ENCODE peak calls at places on chromosomes 13 and 19, in eight cellular contexts. J is heart left ventricle, C is neural progenitor cell, R is fibroblast of lung, Q is IMR-90, W is A673, L is adrenal gland, N is sigmoid colon. O is an unnamed sample. For H3K4me1, the result is how much of the 10 kb centered on the place peaks cover.

GRCh38 chr19:45800009-45800553 is 7.4 kb upstream of the DMWD start:
- DNase-seq in J (no peak), C (no peak), R (peak), Q (peak), W (peak), L (no peak), N (no peak), O (no peak)

GRCh38 chr13:27016871-27017270 is 154.7 kb downstream of the USP12 start:
- DNase-seq in J (no peak), C (no peak), R (no peak), Q (no peak), W (no peak), L (no peak), N (no peak), O (no peak)

GRCh38 chr19:31943305-31943704 is 402.1 kb upstream of the ZNF507 start:
- DNase-seq in J (no peak), C (peak), R (no peak), Q (no peak), W (no peak), L (no peak), N (no peak), O (no peak)

GRCh38 chr19:22523940-22524339 is 101.8 kb upstream of the ZNF98 start:
- DNase-seq in J (no peak), C (no peak), R (no peak), Q (no peak), W (no peak), L (no peak), N (no peak), O (no peak)

GRCh38 chr13:83884141-83884540 is 1.9 kb upstream of the SLITRK1 start:
- DNase-seq in J (no peak), C (no peak), R (no peak), Q (no peak), W (no peak), L (no peak), N (no peak), O (no peak)

GRCh38 chr13:94549241-94550029 is 46.5 kb downstream of the TGDS start:
- DNase-seq in J (peak), C (peak), R (peak), Q (peak), W (peak), L (peak), N (peak), O (peak)

GRCh38 chr13:112771139-112771876 is 81.5 kb downstream of the ATP11A start:
- DNase-seq in J (no peak), C (no peak), R (no peak), Q (no peak), W (no peak), L (no peak), N (no peak), O (no peak)

GRCh38 chr19:23470873-23471555 is 75.7 kb upstream of the ZNF91 start:
- DNase-seq in J (no peak), C (no peak), R (no peak), Q (no peak), W (no peak), L (no peak), N (no peak), O (no peak)

GRCh38 chr19:2603320-2603719 is 99.2 kb downstream of the GNG7 start:
- DNase-seq in J (peak), C (peak), R (peak), Q (no peak), W (no peak), L (no peak), N (peak), O (no peak)

GRCh38 chr19:3357731-3358391 is 8.5 kb upstream of the NFIC start:
- DNase-seq in J (no peak), C (peak), R (no peak), Q (no peak), W (no peak), L (no peak), N (peak), O (no peak)

GRCh38 chr13:23678768-23679167 is 108.6 kb downstream of the TNFRSF19 start:
- DNase-seq in J (no peak), C (no peak), R (no peak), Q (no peak), W (no peak), L (no peak), N (no peak), O (no peak)

GRCh38 chr19:33368074-33368864 is 5.2 kb upstream of the CEBPG start:
- DNase-seq in J (no peak), C (no peak), R (peak), Q (peak), W (no peak), L (no peak), N (no peak), O (no peak)

GRCh38 chr19:14526423-14526822 is 3.0 kb upstream of the TECR start:
- DNase-seq in J (no peak), C (no peak), R (no peak), Q (no peak), W (no peak), L (no peak), N (no peak), O (no peak)

GRCh38 chr13:71312923-71313322 is 554.1 kb downstream of the DACH1 start:
- DNase-seq in J (no peak), C (no peak), R (no peak), Q (no peak), W (no peak), L (no peak), N (no peak), O (no peak)

GRCh38 chr13:110426745-110427144 is 119.7 kb downstream of the COL4A2 start:
- DNase-seq in J (no peak), C (no peak), R (no peak), Q (no peak), W (no peak), L (no peak), N (no peak), O (no peak)

GRCh38 chr19:57002765-57003164 is 117.0 kb upstream of the USP29 start:
- DNase-seq in J (no peak), C (no peak), R (no peak), Q (no peak), W (no peak), L (no peak), N (peak), O (no peak)

GRCh38 chr19:18156841-18157464 is 4.0 kb downstream of the PIK3R2 start:
- DNase-seq in J (peak), C (no peak), R (peak), Q (peak), W (peak), L (peak), N (peak), O (peak)

GRCh38 chr13:19572280-19572679 is 10.9 kb upstream of the TPTE2 start:
- DNase-seq in J (no peak), C (no peak), R (no peak), Q (no peak), W (no peak), L (no peak), N (no peak), O (no peak)

GRCh38 chr13:51588406-51588949 is 4.2 kb downstream of the WDFY2 start:
- DNase-seq in J (no peak), C (peak), R (no peak), Q (no peak), W (no peak), L (no peak), N (no peak), O (no peak)

GRCh38 chr13:81639984-81640582 is 1299.2 kb upstream of the SPRY2 start:
- DNase-seq in J (no peak), C (peak), R (no peak), Q (no peak), W (peak), L (no peak), N (no peak), O (no peak)

GRCh38 chr13:45333251-45333972 is 7.6 kb downstream of the TPT1 start:
- DNase-seq in J (no peak), C (no peak), R (no peak), Q (no peak), W (no peak), L (no peak), N (no peak), O (no peak)

GRCh38 chr13:45331123-45331619 is 9.8 kb downstream of the TPT1 start:
- DNase-seq in J (no peak), C (no peak), R (no peak), Q (no peak), W (no peak), L (no peak), N (no peak), O (no peak)

GRCh38 chr13:45332831-45333219 is 8.2 kb downstream of the TPT1 start:
- DNase-seq in J (no peak), C (no peak), R (no peak), Q (no peak), W (no peak), L (no peak), N (no peak), O (no peak)

GRCh38 chr13:45333973-45334922 is 6.7 kb downstream of the TPT1 start:
- DNase-seq in J (no peak), C (no peak), R (no peak), Q (peak), W (no peak), L (no peak), N (no peak), O (no peak)

DNA sequence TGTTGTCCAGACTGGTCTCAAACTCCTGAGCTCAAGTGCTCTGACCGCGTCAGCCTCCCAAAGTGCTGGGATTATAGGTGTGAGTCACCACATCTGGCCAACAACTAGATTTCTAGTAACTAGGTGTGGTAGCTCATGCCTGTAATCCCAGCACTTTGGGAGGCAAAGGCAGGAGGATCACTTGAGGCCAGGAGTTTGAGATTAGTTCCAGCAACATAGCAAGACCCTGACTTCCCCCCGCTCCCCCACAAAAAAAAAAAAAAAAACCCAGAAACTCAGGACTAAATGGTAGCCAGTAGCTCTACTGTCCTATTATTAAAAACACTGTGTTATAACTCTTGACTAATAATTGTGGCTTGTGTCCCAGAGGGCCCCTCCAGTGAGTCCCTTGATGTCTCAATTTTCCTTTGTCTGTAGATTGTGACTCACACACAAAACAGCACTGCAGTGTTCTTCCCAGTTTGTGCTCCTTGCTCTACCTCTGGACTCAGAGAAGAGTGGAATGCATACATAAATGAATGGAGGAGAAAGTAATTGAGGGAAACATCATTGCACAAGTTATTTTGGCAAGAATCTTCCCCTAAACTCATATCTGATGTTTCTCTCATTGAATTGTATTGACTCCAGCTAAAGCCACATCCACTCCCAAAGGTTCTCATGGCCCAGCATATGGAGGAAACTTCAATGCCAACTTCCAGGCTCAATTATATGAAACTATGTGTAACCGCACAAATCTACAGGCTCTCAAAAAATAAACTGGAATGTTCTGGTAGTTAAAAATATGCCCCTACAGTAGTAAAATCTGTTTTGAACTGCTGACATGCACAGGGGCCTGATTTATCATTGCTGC is 8.8 kb downstream of the TPT1 start:
- DNase-seq in J (no peak), C (no peak), R (peak), Q (peak), W (peak), L (no peak), N (no peak), O (no peak)
- H3K4me1 ChIP-seq in J (half or more), C (under half), R (under half), Q (under half), W (half or more), L (under half), N (under half), O (under half)

GRCh38 chr13:59343993-59344780 is 819.5 kb downstream of the DIAPH3 start:
- DNase-seq in J (no peak), C (no peak), R (no peak), Q (no peak), W (peak), L (no peak), N (no peak), O (no peak)
- TF ChIP-seq CTCF in J (no peak), C (peak), R (no peak), Q (no peak), W (peak), L (no peak), N (no peak), O (no peak)

DNA sequence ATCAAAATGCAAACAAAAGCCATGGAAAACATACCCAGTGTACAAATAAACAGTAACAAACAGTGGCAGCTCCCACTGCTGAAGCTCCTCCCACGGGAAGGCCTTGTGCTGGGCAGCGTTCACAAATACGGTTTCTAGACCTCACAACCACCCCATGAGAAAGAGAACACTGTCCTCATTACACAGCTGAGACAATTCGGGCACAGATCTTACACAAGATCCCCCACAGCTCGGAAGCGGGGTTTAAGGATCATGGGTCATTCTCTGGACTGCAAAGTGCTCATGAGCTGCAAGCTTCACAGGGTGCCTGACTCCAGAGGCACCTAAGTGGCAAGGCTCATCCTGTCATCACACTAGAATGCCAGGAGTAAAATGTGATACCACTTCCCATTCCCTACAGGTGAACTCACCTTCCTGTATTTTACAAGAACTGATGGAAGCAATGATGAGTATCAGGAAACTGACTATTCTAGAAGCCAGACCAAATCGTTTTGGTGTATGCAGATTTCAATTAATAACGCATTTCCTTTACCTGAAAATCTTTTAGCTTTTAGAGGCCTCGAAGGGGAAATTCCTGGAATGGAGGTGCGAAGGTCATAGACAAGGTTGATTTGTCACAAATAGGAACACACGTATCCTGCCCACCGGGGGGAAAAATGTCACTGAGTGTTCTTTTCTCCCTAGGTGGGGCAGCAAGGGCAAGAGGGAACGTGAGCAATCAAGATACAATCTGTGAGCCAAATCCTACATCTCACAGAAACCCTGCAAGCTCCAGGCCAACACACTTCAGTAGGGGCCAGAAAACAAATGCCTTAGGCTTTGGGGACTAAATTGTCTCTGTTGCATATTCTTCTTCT is 41.2 kb downstream of the STK24 start:
- DNase-seq in J (no peak), C (no peak), R (peak), Q (no peak), W (no peak), L (no peak), N (peak), O (no peak)
- H3K4me1 ChIP-seq in J (half or more), C (under half), R (under half), Q (under half), W (under half), L (under half), N (under half), O (half or more)

DNA sequence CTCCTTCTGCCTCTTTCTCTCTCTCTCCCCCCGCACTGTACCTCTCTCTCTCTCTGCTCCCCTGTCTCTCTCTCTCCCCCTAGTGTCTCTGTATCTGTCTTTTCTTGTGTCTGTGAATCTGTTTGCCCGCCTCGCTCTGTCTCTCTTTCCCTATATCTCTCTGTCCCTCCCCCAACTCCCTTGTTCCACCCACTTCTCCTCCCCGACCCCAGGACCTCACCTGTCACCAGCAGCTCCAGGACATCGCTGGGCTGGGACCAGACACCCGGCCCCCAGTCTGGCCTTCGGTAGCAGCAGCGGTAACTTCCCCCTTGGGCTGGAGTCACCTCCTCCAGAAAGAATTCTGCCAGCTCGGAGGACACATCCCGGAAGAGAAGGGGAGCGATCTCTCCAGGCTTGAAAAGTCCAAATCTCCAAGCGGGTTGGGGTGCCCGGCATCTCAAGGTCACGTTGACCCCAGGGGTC is 3.9 kb downstream of the OSCAR start:
- DNase-seq in J (no peak), C (peak), R (peak), Q (peak), W (peak), L (no peak), N (peak), O (no peak)
- TF ChIP-seq CTCF in J (no peak), C (peak), R (peak), Q (peak), W (peak), L (peak), N (no peak), O (no peak)

GRCh38 chr19:790971-791604 is 6.2 kb upstream of the PTBP1 start:
- DNase-seq in J (no peak), C (no peak), R (no peak), Q (no peak), W (no peak), L (no peak), N (no peak), O (no peak)
- H3K4me1 ChIP-seq in J (under half), C (under half), R (under half), Q (under half), W (under half), L (under half), N (under half), O (under half)

GRCh38 chr13:38693168-38693567 is 6.3 kb downstream of the FREM2 start:
- DNase-seq in J (no peak), C (no peak), R (no peak), Q (no peak), W (no peak), L (no peak), N (no peak), O (no peak)

GRCh38 chr13:38702609-38703008 is 15.7 kb downstream of the FREM2 start:
- DNase-seq in J (no peak), C (no peak), R (no peak), Q (no peak), W (peak), L (no peak), N (no peak), O (no peak)

GRCh38 chr13:38693641-38694040 is 6.8 kb downstream of the FREM2 start:
- DNase-seq in J (no peak), C (no peak), R (no peak), Q (no peak), W (peak), L (no peak), N (no peak), O (peak)

GRCh38 chr13:38697197-38697596 is 10.3 kb downstream of the FREM2 start:
- DNase-seq in J (no peak), C (no peak), R (no peak), Q (no peak), W (no peak), L (no peak), N (no peak), O (no peak)

DNA sequence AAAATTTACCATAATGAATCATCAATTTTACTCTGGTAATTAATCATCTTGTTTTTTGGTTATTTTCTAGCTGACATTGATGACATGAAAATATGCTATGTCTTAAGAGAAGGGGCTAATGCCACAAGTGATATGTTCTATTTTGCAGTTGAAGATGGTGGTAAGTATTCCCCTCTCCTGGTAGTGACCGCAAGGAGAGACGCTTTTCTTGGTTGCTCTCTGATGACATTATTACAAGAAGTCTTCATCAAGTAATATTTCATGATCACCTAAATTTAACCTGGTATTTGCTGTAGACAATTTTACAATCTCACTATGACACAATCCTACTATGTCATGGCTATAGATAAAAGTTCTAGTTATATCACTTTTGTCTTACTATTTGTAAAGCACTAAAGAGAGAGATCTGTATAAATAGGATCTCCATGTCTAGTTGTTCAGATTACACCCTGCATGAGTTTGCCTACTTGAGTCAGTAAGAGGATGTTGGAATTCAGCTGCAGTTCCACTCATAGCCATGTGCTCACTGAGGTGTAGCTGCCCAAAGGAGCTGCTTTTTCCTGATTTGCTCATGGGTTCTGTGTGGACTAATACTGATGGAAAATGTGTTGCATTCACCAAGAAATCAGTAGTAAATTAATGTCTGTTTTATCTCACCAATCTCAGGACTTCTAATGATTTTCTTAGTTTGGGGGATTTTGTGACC is 10.9 kb downstream of the FREM2 start:
- DNase-seq in J (no peak), C (peak), R (no peak), Q (no peak), W (peak), L (no peak), N (no peak), O (no peak)
- TF ChIP-seq CTCF in J (no peak), C (no peak), R (no peak), Q (no peak), W (peak), L (no peak), N (no peak), O (no peak)

GRCh38 chr19:10566408-10566657 is 523 bp upstream of the KRI1 start:
- DNase-seq in J (no peak), C (no peak), R (no peak), Q (no peak), W (no peak), L (no peak), N (no peak), O (no peak)

GRCh38 chr19:10567696-10568443 is 909 bp downstream of the CDKN2D start:
- DNase-seq in J (no peak), C (no peak), R (no peak), Q (no peak), W (peak), L (no peak), N (no peak), O (no peak)

GRCh38 chr19:10566658-10567410 is 1.0 kb upstream of the KRI1 start:
- DNase-seq in J (no peak), C (no peak), R (no peak), Q (no peak), W (no peak), L (no peak), N (no peak), O (no peak)

GRCh38 chr19:10568826-10569651 is at the start of gene CDKN2D:
- DNase-seq in J (peak), C (peak), R (peak), Q (peak), W (peak), L (peak), N (peak), O (peak)

GRCh38 chr19:10568444-10568825 is 344 bp downstream of the CDKN2D start:
- DNase-seq in J (no peak), C (no peak), R (no peak), Q (no peak), W (no peak), L (peak), N (peak), O (peak)
- H3K4me1 ChIP-seq in J (under half), C (under half), R (under half), Q (under half), W (under half), L (under half), N (under half), O (half or more)

GRCh38 chr13:47415048-47415447 is 518.2 kb upstream of the HTR2A start:
- DNase-seq in J (no peak), C (no peak), R (peak), Q (no peak), W (no peak), L (no peak), N (no peak), O (no peak)
- TF ChIP-seq CTCF in J (no peak), C (no peak), R (no peak), Q (no peak), W (no peak), L (no peak), N (no peak), O (no peak)

GRCh38 chr13:29922896-29923295 is 72.5 kb upstream of the UBL3 start:
- DNase-seq in J (no peak), C (no peak), R (peak), Q (peak), W (no peak), L (no peak), N (no peak), O (no peak)
- H3K4me1 ChIP-seq in J (under half), C (under half), R (under half), Q (under half), W (under half), L (under half), N (under half), O (half or more)